ENCODE peak calls at places on chromosomes 7 and 10, in nine cellular contexts. A is CD8-positive, alpha-beta memory T cell; W is heart right ventricle; J is brain microvascular endothelial cell; B is fibroblast of mammary gland; P is testis; D is adrenal gland; E is gastrocnemius medialis; R is AG04450. O is an unnamed sample.

GRCh38 chr7:3673524-3673923 is 372.5 kb downstream of the SDK1 start:
- DNase-seq in A (peak), W (peak), J (peak), B (peak), P (peak), D (peak), E (no peak), R (no peak), O (no peak)

GRCh38 chr10:125848371-125848770 is 25.0 kb downstream of the BCCIP start:
- DNase-seq in A (no peak), W (no peak), J (no peak), B (no peak), P (no peak), D (no peak), E (no peak), R (no peak), O (no peak)

GRCh38 chr10:121404611-121405010 is 193.6 kb downstream of the FGFR2 start:
- DNase-seq in A (no peak), W (no peak), J (no peak), B (no peak), P (no peak), D (no peak), E (no peak), R (no peak), O (no peak)

GRCh38 chr7:80443336-80443735 is 68.5 kb downstream of the GNAT3 start:
- DNase-seq in A (no peak), W (no peak), J (no peak), B (no peak), P (no peak), D (no peak), E (no peak), R (no peak), O (no peak)

GRCh38 chr10:28367865-28368541 is 65.1 kb upstream of the MPP7 start:
- DNase-seq in A (peak), W (no peak), J (no peak), B (peak), P (no peak), D (no peak), E (no peak), R (no peak), O (no peak)

GRCh38 chr7:55515569-55516279 is 56.6 kb downstream of the VOPP1 start:
- DNase-seq in A (no peak), W (peak), J (no peak), B (no peak), P (peak), D (no peak), E (peak), R (no peak), O (no peak)

GRCh38 chr10:93514496-93514895 is 18.1 kb downstream of the CEP55 start:
- DNase-seq in A (no peak), W (no peak), J (no peak), B (no peak), P (no peak), D (no peak), E (no peak), R (no peak), O (no peak)

GRCh38 chr10:42596196-42596595 is 42.2 kb downstream of the ZNF33B start:
- DNase-seq in A (no peak), W (no peak), J (no peak), B (no peak), P (no peak), D (no peak), E (no peak), R (no peak), O (no peak)

GRCh38 chr10:48996-49395 is at the start of gene TUBB8:
- DNase-seq in A (no peak), W (no peak), J (no peak), B (no peak), P (no peak), D (no peak), E (no peak), R (no peak), O (peak)

GRCh38 chr7:23275906-23276305 is 23.2 kb upstream of the MALSU1 start:
- DNase-seq in A (no peak), W (no peak), J (no peak), B (no peak), P (no peak), D (no peak), E (no peak), R (no peak), O (no peak)

GRCh38 chr10:69348824-69349541 is 67.7 kb downstream of the TACR2 start:
- DNase-seq in A (no peak), W (no peak), J (peak), B (peak), P (no peak), D (no peak), E (peak), R (peak), O (peak)

GRCh38 chr7:66558660-66559465 is 69.8 kb upstream of the KCTD7 start:
- DNase-seq in A (no peak), W (no peak), J (no peak), B (no peak), P (no peak), D (peak), E (no peak), R (no peak), O (no peak)

GRCh38 chr7:150340024-150340749 is 1.2 kb downstream of the RARRES2 start:
- DNase-seq in A (no peak), W (peak), J (no peak), B (peak), P (peak), D (peak), E (no peak), R (peak), O (no peak)

GRCh38 chr7:117871401-117871777 is 1.9 kb downstream of the CTTNBP2 start:
- DNase-seq in A (no peak), W (no peak), J (no peak), B (no peak), P (no peak), D (no peak), E (no peak), R (no peak), O (no peak)

GRCh38 chr10:28214185-28214584 is 88.7 kb downstream of the MPP7 start:
- DNase-seq in A (no peak), W (no peak), J (no peak), B (no peak), P (no peak), D (no peak), E (no peak), R (no peak), O (no peak)

GRCh38 chr7:81066797-81067196 is 147.9 kb upstream of the SEMA3C start:
- DNase-seq in A (no peak), W (no peak), J (no peak), B (no peak), P (no peak), D (no peak), E (no peak), R (no peak), O (no peak)

GRCh38 chr10:57624066-57624465 is 643.6 kb downstream of the IPMK start:
- DNase-seq in A (no peak), W (no peak), J (no peak), B (no peak), P (no peak), D (no peak), E (no peak), R (no peak), O (no peak)

GRCh38 chr7:360454-361100 is 70.6 kb downstream of the FOXL3 start:
- DNase-seq in A (peak), W (peak), J (no peak), B (no peak), P (no peak), D (no peak), E (no peak), R (no peak), O (no peak)

GRCh38 chr10:18409599-18410397 is 241.6 kb downstream of the NSUN6 start:
- DNase-seq in A (no peak), W (no peak), J (no peak), B (no peak), P (no peak), D (no peak), E (no peak), R (no peak), O (peak)

GRCh38 chr7:107594961-107595737 is 15.1 kb downstream of the BCAP29 start:
- DNase-seq in A (no peak), W (no peak), J (peak), B (peak), P (no peak), D (peak), E (no peak), R (peak), O (no peak)

GRCh38 chr10:49037187-49037586 is 78.1 kb downstream of the VSTM4 start:
- DNase-seq in A (no peak), W (no peak), J (peak), B (peak), P (no peak), D (no peak), E (no peak), R (no peak), O (peak)

GRCh38 chr10:100970076-100970913 is 991 bp downstream of the SEMA4G start:
- DNase-seq in A (peak), W (no peak), J (no peak), B (no peak), P (peak), D (no peak), E (no peak), R (no peak), O (peak)

DNA sequence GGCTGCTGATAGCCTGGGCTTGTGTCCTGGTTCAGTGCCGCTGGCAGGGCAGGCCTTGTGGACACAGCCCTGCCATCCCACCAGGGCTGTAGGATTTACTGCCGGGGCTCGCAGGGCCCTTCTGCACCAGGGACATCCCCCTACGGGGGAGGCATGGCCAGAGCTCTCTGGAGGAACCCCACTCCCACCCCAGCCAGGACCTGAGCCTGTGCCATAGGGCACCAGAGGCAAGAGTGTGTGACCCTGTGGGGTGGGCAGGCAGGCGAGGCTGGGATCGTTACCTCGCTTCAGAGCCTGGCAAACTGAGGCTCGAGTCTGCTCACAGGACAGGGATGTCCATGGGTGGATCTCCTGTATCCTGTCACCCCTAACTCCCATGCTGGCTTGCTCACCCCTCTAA is 2.6 kb downstream of the LDB3 start:
- DNase-seq in A (no peak), W (no peak), J (no peak), B (no peak), P (no peak), D (no peak), E (no peak), R (no peak), O (no peak)
- H3K4me3 ChIP-seq in A (no peak), W (peak), J (no peak), B (no peak), P (no peak), D (no peak), E (peak), R (no peak), O (peak)

GRCh38 chr10:15344876-15345285 is 26.2 kb downstream of the FAM171A1 start:
- DNase-seq in A (no peak), W (no peak), J (peak), B (peak), P (peak), D (no peak), E (no peak), R (no peak), O (no peak)

GRCh38 chr10:15346440-15347141 is 24.5 kb downstream of the FAM171A1 start:
- DNase-seq in A (no peak), W (no peak), J (peak), B (peak), P (no peak), D (no peak), E (no peak), R (no peak), O (no peak)

GRCh38 chr10:15347205-15347604 is 23.9 kb downstream of the FAM171A1 start:
- DNase-seq in A (no peak), W (no peak), J (no peak), B (no peak), P (no peak), D (no peak), E (no peak), R (no peak), O (no peak)

GRCh38 chr10:15344256-15344875 is 26.7 kb downstream of the FAM171A1 start:
- DNase-seq in A (no peak), W (no peak), J (no peak), B (no peak), P (no peak), D (no peak), E (no peak), R (no peak), O (no peak)

DNA sequence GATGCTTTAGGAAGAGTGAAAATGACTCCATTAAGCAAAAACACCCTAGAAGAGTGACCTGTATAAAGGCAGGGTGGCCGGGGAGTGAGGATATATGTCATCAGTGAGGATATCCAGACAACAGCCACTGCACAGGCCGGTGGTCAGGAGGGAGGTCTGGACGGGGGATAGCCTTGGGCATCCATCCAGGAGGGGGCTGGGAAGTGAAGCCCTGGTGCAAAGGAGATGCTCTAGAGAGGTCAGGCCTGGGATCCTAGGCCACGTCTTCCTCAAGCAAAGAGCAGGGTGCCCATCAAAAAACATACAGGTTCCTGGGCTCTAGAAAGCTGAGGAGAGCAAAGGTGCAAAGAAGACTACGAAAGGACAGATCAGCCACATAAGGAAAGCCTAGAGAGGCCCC is 25.6 kb downstream of the FAM171A1 start:
- DNase-seq in A (no peak), W (no peak), J (no peak), B (no peak), P (no peak), D (no peak), E (no peak), R (no peak), O (no peak)
- H3K4me3 ChIP-seq in A (no peak), W (no peak), J (no peak), B (no peak), P (no peak), D (no peak), E (no peak), R (no peak), O (no peak)

GRCh38 chr7:152674860-152675760 is 831 bp downstream of the XRCC2 start:
- DNase-seq in A (peak), W (no peak), J (no peak), B (peak), P (no peak), D (no peak), E (no peak), R (peak), O (no peak)
- H3K4me3 ChIP-seq in A (peak), W (peak), J (peak), B (peak), P (peak), D (peak), E (peak), R (peak), O (peak)

DNA sequence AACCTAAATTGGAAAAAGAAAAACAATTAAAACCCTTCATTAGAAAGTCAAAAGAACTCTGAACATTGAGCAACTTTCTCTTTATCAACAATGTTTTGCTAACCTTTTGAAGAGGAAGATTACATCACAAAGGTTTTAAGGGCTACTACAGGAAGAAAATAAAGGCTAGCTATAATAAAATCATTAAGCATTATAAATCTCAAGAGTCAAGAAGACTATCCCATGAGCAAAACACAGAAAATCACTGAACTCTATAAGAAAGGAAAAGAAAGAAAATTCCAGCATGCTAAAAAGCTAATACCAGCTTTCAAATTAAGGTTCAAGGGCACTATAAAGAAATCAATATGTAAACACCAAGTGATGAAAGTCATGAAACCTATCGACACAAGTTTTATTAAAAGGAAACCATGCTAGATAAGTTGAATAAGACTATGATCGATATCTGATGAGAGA is 45.5 kb upstream of the C1GALT1 start:
- DNase-seq in A (no peak), W (no peak), J (no peak), B (no peak), P (no peak), D (no peak), E (no peak), R (no peak), O (no peak)
- H3K4me3 ChIP-seq in A (no peak), W (no peak), J (no peak), B (no peak), P (no peak), D (no peak), E (no peak), R (no peak), O (no peak)

DNA sequence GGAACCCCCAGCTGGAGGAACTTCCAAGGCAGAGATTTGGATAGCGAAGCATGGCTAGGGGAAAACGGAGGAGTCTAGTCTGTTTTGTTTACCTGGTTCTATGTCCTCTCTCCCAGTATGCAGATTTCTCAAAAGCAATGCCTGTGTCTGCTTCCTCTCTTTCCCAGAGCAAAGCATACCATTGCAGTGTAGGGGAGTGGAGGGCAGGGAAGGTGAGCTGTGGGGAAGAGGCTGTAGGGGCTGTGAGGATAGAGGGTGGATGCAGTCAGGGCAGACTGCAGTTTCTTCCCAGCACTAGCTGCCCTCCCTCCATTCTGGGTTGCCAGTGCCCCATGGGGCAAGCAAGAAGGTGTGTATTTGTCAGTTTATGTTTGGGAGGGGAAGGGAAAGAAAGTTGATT is 16.9 kb upstream of the TSPAN14 start:
- DNase-seq in A (no peak), W (no peak), J (no peak), B (no peak), P (no peak), D (no peak), E (no peak), R (no peak), O (no peak)
- H3K4me3 ChIP-seq in A (no peak), W (no peak), J (no peak), B (no peak), P (no peak), D (no peak), E (no peak), R (no peak), O (no peak)

DNA sequence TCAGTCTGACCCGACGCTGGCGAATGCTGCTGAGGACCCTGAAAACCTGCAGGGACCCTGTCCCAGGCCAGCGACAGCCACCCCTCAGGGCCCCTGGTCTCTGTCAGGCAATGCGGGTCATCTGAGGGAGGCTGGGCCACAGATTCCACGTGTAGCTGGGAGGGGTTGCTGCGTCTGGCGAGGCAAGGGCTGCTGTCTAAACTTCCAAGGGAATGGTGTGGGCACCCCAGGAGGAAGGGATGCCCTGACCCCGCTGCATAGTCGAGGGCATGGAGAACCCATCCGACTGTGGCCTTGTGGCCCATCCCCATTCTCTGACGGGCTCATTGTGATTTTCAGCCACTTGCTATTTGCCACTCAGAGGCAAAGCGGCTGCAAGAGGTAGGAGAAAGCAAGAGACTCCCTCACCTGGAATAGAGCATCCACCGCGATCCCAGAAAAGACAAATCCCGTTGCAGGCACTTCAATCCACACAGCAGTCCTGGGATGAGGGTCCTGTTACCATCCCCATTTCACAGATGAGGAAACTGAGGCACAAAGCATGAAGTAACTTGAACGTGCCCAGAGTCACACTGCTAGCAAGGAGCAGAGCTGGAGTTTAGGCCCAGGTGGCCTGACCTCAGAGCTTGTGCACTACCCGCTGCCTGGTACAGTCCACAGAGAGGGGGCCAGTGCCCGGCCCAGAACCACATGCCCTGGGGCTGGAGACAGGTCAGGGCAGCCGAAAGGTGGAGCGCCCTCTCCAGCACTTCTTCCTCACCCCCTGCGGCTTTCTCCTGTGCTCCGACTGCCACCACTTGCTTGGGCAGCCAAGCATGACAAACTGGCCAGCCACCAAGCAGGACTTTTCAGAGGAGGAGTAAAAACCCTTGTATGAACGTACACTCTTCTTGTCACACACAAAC is 163.8 kb upstream of the KLF14 start:
- DNase-seq in A (no peak), W (no peak), J (no peak), B (no peak), P (no peak), D (no peak), E (no peak), R (no peak), O (no peak)
- H3K4me3 ChIP-seq in A (no peak), W (no peak), J (no peak), B (no peak), P (no peak), D (no peak), E (no peak), R (no peak), O (no peak)

GRCh38 chr7:95593343-95593742 is 3.0 kb downstream of the PDK4 start:
- DNase-seq in A (no peak), W (no peak), J (no peak), B (no peak), P (no peak), D (no peak), E (no peak), R (no peak), O (no peak)

GRCh38 chr7:95595825-95596182 is 512 bp downstream of the PDK4 start:
- DNase-seq in A (no peak), W (no peak), J (no peak), B (no peak), P (peak), D (peak), E (no peak), R (no peak), O (no peak)

GRCh38 chr7:95592570-95592969 is 3.7 kb downstream of the PDK4 start:
- DNase-seq in A (no peak), W (no peak), J (no peak), B (no peak), P (no peak), D (no peak), E (no peak), R (no peak), O (no peak)

GRCh38 chr7:95596183-95597135 is at the start of gene PDK4:
- DNase-seq in A (no peak), W (peak), J (peak), B (peak), P (peak), D (peak), E (peak), R (no peak), O (peak)

DNA sequence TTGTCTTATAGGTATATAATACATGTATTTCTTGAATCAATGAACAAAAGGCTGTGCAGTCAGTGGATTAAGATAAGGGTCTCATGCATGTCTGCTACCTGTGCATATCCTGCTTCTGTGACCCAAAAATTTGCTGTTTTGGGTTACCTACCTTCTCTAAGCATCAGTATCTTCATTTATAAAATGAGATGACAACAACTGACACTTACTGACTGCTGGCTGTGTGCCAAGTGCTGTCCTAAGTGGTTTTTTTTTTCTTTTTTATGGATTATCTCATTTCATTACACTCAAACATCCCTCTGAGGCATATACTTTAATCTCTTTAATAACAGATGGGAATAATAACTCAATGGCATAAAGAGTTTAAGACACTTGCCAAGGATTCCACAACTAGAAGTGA is 2.1 kb downstream of the PDK4 start:
- DNase-seq in A (no peak), W (no peak), J (no peak), B (no peak), P (no peak), D (no peak), E (no peak), R (no peak), O (no peak)
- H3K4me3 ChIP-seq in A (no peak), W (peak), J (no peak), B (no peak), P (peak), D (peak), E (peak), R (no peak), O (peak)

O was measured in esophagus muscularis mucosa.